ENCODE peak calls at places on chromosomes 11 and 22, in five cellular contexts. F is stimulated activated CD4-positive, alpha-beta T cell treated with anti-CD3 and anti-CD28 coated beads, TNF-alpha, amount 100 ng/mL, for 24 hours; C is activated naive CD4-positive, alpha-beta T cell; D is brain pericyte; Z is MM.1S. R is an unnamed sample.

GRCh38 chr11:92168936-92169335 is 55.7 kb upstream of the FAT3 start:
- DNase-seq in F (no peak), C (no peak), D (no peak), Z (no peak), R (no peak)

GRCh38 chr11:15704064-15704463 is 589.3 kb downstream of the INSC start:
- DNase-seq in F (no peak), C (no peak), D (no peak), Z (no peak), R (no peak)

GRCh38 chr11:64751136-64751535 is 7.2 kb upstream of the RASGRP2 start:
- DNase-seq in F (no peak), C (no peak), D (no peak), Z (no peak), R (no peak)

GRCh38 chr11:67291481-67292381 is 2.6 kb downstream of the ANKRD13D start:
- DNase-seq in F (no peak), C (no peak), D (no peak), Z (no peak), R (no peak)

GRCh38 chr11:71369411-71369810 is 78.8 kb downstream of the DHCR7 start:
- DNase-seq in F (no peak), C (no peak), D (no peak), Z (no peak), R (no peak)

GRCh38 chr11:70623906-70624597 is 225.7 kb downstream of the CTTN start:
- DNase-seq in F (no peak), C (no peak), D (no peak), Z (no peak), R (no peak)

GRCh38 chr22:46905834-46906233 is 143.4 kb downstream of the TBC1D22A start:
- DNase-seq in F (no peak), C (no peak), D (no peak), Z (no peak), R (no peak)

GRCh38 chr11:116070555-116070954 is 566.3 kb upstream of the CADM1 start:
- DNase-seq in F (no peak), C (no peak), D (no peak), Z (no peak), R (no peak)

GRCh38 chr11:134240592-134240991 is 12.6 kb downstream of the THYN1 start:
- DNase-seq in F (no peak), C (no peak), D (no peak), Z (no peak), R (no peak)

GRCh38 chr22:49052023-49052538 is 775.6 kb downstream of the BRD1 start:
- DNase-seq in F (peak), C (no peak), D (no peak), Z (no peak), R (no peak)

GRCh38 chr11:131579932-131580387 is 209.5 kb downstream of the NTM start:
- DNase-seq in F (no peak), C (no peak), D (no peak), Z (no peak), R (no peak)

GRCh38 chr11:30585067-30585891 is 874 bp downstream of the MPPED2 start:
- DNase-seq in F (no peak), C (peak), D (no peak), Z (peak), R (no peak)

GRCh38 chr22:45185718-45186511 is 22.2 kb downstream of the NUP50 start:
- DNase-seq in F (no peak), C (no peak), D (no peak), Z (no peak), R (no peak)

GRCh38 chr11:65911682-65912568 is 6.9 kb downstream of the C11orf68 start:
- DNase-seq in F (no peak), C (no peak), D (no peak), Z (no peak), R (no peak)

GRCh38 chr22:44753189-44754042 is 1.0 kb downstream of the ARHGAP8 start:
- DNase-seq in F (no peak), C (no peak), D (no peak), Z (no peak), R (no peak)

GRCh38 chr11:65446446-65447277 is 24.1 kb downstream of the NEAT1 start:
- DNase-seq in F (no peak), C (no peak), D (no peak), Z (no peak), R (no peak)

GRCh38 chr11:12789574-12789973 is 115.4 kb downstream of the TEAD1 start:
- DNase-seq in F (no peak), C (no peak), D (no peak), Z (no peak), R (no peak)

GRCh38 chr22:37806409-37807338 is 1.1 kb upstream of the GCAT start:
- DNase-seq in F (no peak), C (no peak), D (no peak), Z (no peak), R (no peak)

GRCh38 chr11:65107078-65107477 is 4.6 kb upstream of the TM7SF2 start:
- DNase-seq in F (no peak), C (no peak), D (no peak), Z (no peak), R (no peak)

GRCh38 chr11:59187587-59187986 is 15.7 kb downstream of the DTX4 start:
- DNase-seq in F (no peak), C (no peak), D (no peak), Z (no peak), R (no peak)

GRCh38 chr22:42229455-42230149 is 40.9 kb downstream of the TCF20 start:
- DNase-seq in F (no peak), C (no peak), D (no peak), Z (no peak), R (no peak)

GRCh38 chr22:20116376-20116950 is 559 bp downstream of the RANBP1 start:
- DNase-seq in F (no peak), C (no peak), D (no peak), Z (no peak), R (no peak)

GRCh38 chr11:2807276-2807681 is 78.3 kb downstream of the CDKN1C start:
- DNase-seq in F (no peak), C (no peak), D (no peak), Z (no peak), R (peak)

GRCh38 chr11:132962026-132962425 is 570.3 kb downstream of the OPCML start:
- DNase-seq in F (no peak), C (no peak), D (no peak), Z (no peak), R (no peak)

GRCh38 chr22:38180841-38181452 is 683 bp downstream of the PLA2G6 start:
- DNase-seq in F (no peak), C (no peak), D (no peak), Z (peak), R (peak)

GRCh38 chr11:109619498-109619897 is 197.5 kb downstream of the C11orf87 start:
- DNase-seq in F (no peak), C (no peak), D (no peak), Z (no peak), R (no peak)

GRCh38 chr22:19174106-19175025 is 4.2 kb downstream of the SLC25A1 start:
- DNase-seq in F (no peak), C (no peak), D (no peak), Z (no peak), R (no peak)

GRCh38 chr11:19670030-19670761 is 42.4 kb upstream of the NAV2 start:
- DNase-seq in F (no peak), C (no peak), D (peak), Z (no peak), R (no peak)

GRCh38 chr22:45830531-45831245 is 146.3 kb downstream of the WNT7B start:
- DNase-seq in F (no peak), C (no peak), D (no peak), Z (no peak), R (no peak)

GRCh38 chr22:46110215-46110614 is 40.1 kb upstream of the PPARA start:
- DNase-seq in F (no peak), C (no peak), D (no peak), Z (no peak), R (no peak)

GRCh38 chr11:59463176-59463575 is 6.4 kb downstream of the OR4D6 start:
- DNase-seq in F (no peak), C (no peak), D (no peak), Z (no peak), R (no peak)

GRCh38 chr11:123430736-123431356 is 777 bp downstream of the GRAMD1B start:
- DNase-seq in F (no peak), C (no peak), D (peak), Z (no peak), R (peak)

GRCh38 chr11:75655619-75656018 is 13.2 kb downstream of the MAP6 start:
- DNase-seq in F (no peak), C (no peak), D (no peak), Z (no peak), R (no peak)

GRCh38 chr11:17651681-17652080 is 67.7 kb upstream of the MYOD1 start:
- DNase-seq in F (no peak), C (no peak), D (no peak), Z (no peak), R (no peak)

GRCh38 chr11:123006860-123007542 is 25.4 kb upstream of the BSX start:
- DNase-seq in F (no peak), C (no peak), D (no peak), Z (no peak), R (no peak)

GRCh38 chr22:44360686-44361381 is 48.1 kb upstream of the SHISAL1 start:
- DNase-seq in F (no peak), C (no peak), D (peak), Z (no peak), R (no peak)